ENCODE peak calls at places on chromosomes 5 and 9, in seven cellular contexts. P is iPS-NIHi11; H is neural crest cell; Q is psoas muscle; W is stimulated activated CD8-positive, alpha-beta memory T cell treated with anti-CD3 and anti-CD28 coated beads, Interleukin-15, amount 100 ng/mL, for 1 hour; B is RPMI8226; U is NCI-H774. C is an unnamed sample.

GRCh38 chr5:13976223-13976622 is 31.7 kb upstream of the DNAH5 start:
- DNase-seq in P (no peak), H (no peak), Q (no peak), W (no peak), B (no peak), U (no peak), C (no peak)

GRCh38 chr5:177431317-177432142 is 5.1 kb downstream of the GRK6 start:
- DNase-seq in P (no peak), H (no peak), Q (no peak), W (no peak), B (peak), U (no peak), C (no peak)

GRCh38 chr5:131258733-131259132 is 5.1 kb upstream of the CDC42SE2 start:
- DNase-seq in P (no peak), H (no peak), Q (no peak), W (no peak), B (no peak), U (no peak), C (no peak)

GRCh38 chr5:150734579-150735384 is 24.0 kb downstream of the DCTN4 start:
- DNase-seq in P (peak), H (no peak), Q (peak), W (no peak), B (no peak), U (no peak), C (no peak)

GRCh38 chr5:57738306-57738705 is 255.7 kb upstream of the ACTBL2 start:
- DNase-seq in P (no peak), H (no peak), Q (no peak), W (no peak), B (no peak), U (no peak), C (peak)

GRCh38 chr9:133003071-133003461 is 24.6 kb downstream of the GFI1B start:
- DNase-seq in P (no peak), H (no peak), Q (no peak), W (no peak), B (no peak), U (no peak), C (no peak)

GRCh38 chr5:45274241-45274640 is 421.9 kb downstream of the HCN1 start:
- DNase-seq in P (no peak), H (no peak), Q (no peak), W (no peak), B (no peak), U (no peak), C (peak)

GRCh38 chr5:158522001-158522400 is 577.7 kb downstream of the EBF1 start:
- DNase-seq in P (no peak), H (no peak), Q (no peak), W (no peak), B (no peak), U (no peak), C (no peak)

GRCh38 chr5:135608361-135608760 is 29.6 kb upstream of the CXCL14 start:
- DNase-seq in P (no peak), H (no peak), Q (no peak), W (no peak), B (no peak), U (no peak), C (no peak)

GRCh38 chr9:13648676-13649075 is 369.2 kb upstream of the MPDZ start:
- DNase-seq in P (no peak), H (no peak), Q (no peak), W (no peak), B (peak), U (peak), C (no peak)

GRCh38 chr9:114989600-114990410 is 59.4 kb upstream of the TNFSF8 start:
- DNase-seq in P (no peak), H (no peak), Q (no peak), W (no peak), B (no peak), U (no peak), C (no peak)

GRCh38 chr5:152542741-152543140 is 137.7 kb upstream of the NMUR2 start:
- DNase-seq in P (peak), H (peak), Q (no peak), W (no peak), B (no peak), U (no peak), C (peak)

GRCh38 chr5:57219386-57219785 is 45.5 kb downstream of the GPBP1 start:
- DNase-seq in P (no peak), H (no peak), Q (no peak), W (no peak), B (peak), U (no peak), C (peak)

GRCh38 chr9:92655896-92656536 is 13.9 kb downstream of the IPPK start:
- DNase-seq in P (no peak), H (no peak), Q (no peak), W (no peak), B (no peak), U (no peak), C (no peak)

GRCh38 chr5:119355244-119355635 is 579 bp upstream of the TNFAIP8 start:
- DNase-seq in P (peak), H (no peak), Q (no peak), W (no peak), B (no peak), U (no peak), C (peak)

GRCh38 chr5:151020304-151021031 is at the start of gene GPX3:
- DNase-seq in P (peak), H (peak), Q (peak), W (no peak), B (no peak), U (peak), C (peak)

GRCh38 chr5:3809455-3809854 is 213.8 kb downstream of the IRX1 start:
- DNase-seq in P (no peak), H (no peak), Q (no peak), W (no peak), B (no peak), U (no peak), C (no peak)

GRCh38 chr5:125093776-125094175 is 347.3 kb upstream of the ZNF608 start:
- DNase-seq in P (peak), H (no peak), Q (no peak), W (no peak), B (no peak), U (no peak), C (no peak)

GRCh38 chr9:89879711-89880110 is 274.9 kb downstream of the GADD45G start:
- DNase-seq in P (no peak), H (no peak), Q (peak), W (no peak), B (no peak), U (no peak), C (no peak)

GRCh38 chr5:91126448-91126847 is 256.7 kb downstream of the ARRDC3 start:
- DNase-seq in P (no peak), H (no peak), Q (no peak), W (no peak), B (no peak), U (no peak), C (no peak)

GRCh38 chr9:110142868-110143866 is 64.8 kb downstream of the C9orf152 start:
- DNase-seq in P (no peak), H (no peak), Q (no peak), W (no peak), B (peak), U (no peak), C (no peak)